ENCODE peak calls at places on chromosomes 7 and 10, in seven cellular contexts. One of them, this sample, is unnamed.

GRCh38 chr7:66697451-66698438 is 42.8 kb upstream of the RABGEF1 start:
- DNase-seq in sigmoid colon: peak; percentile 82
- DNase-seq in ovary: no peak
- DNase-seq in IMR-90: peak; percentile 65
- DNase-seq in psoas muscle: peak; percentile 64
- DNase-seq in endodermal cell: peak; percentile 47
- DNase-seq in MM.1S: no peak
- DNase-seq in this sample: no peak

GRCh38 chr7:134255814-134256213 is 60.9 kb downstream of the SLC35B4 start:
- DNase-seq in sigmoid colon: no peak
- DNase-seq in ovary: no peak
- DNase-seq in IMR-90: no peak
- DNase-seq in psoas muscle: no peak
- DNase-seq in endodermal cell: peak; percentile 68
- DNase-seq in MM.1S: no peak
- DNase-seq in this sample: no peak

GRCh38 chr10:89428873-89429272 is 14.5 kb downstream of the IFIT5 start:
- DNase-seq in sigmoid colon: no peak
- DNase-seq in ovary: no peak
- DNase-seq in IMR-90: no peak
- DNase-seq in psoas muscle: no peak
- DNase-seq in endodermal cell: no peak
- DNase-seq in MM.1S: no peak
- DNase-seq in this sample: no peak

GRCh38 chr7:85489498-85489897 is 302.6 kb upstream of the SEMA3D start:
- DNase-seq in sigmoid colon: no peak
- DNase-seq in ovary: no peak
- DNase-seq in IMR-90: peak; percentile 95
- DNase-seq in psoas muscle: no peak
- DNase-seq in endodermal cell: no peak
- DNase-seq in MM.1S: no peak
- DNase-seq in this sample: no peak

GRCh38 chr10:131888186-131888604 is 12.6 kb upstream of the PPP2R2D start:
- DNase-seq in sigmoid colon: no peak
- DNase-seq in ovary: no peak
- DNase-seq in IMR-90: no peak
- DNase-seq in psoas muscle: no peak
- DNase-seq in endodermal cell: no peak
- DNase-seq in MM.1S: no peak
- DNase-seq in this sample: peak; percentile 95

GRCh38 chr10:14571866-14572507 is 202.7 kb downstream of the FAM107B start:
- DNase-seq in sigmoid colon: no peak
- DNase-seq in ovary: no peak
- DNase-seq in IMR-90: peak; percentile 59
- DNase-seq in psoas muscle: no peak
- DNase-seq in endodermal cell: no peak
- DNase-seq in MM.1S: peak; percentile 32
- DNase-seq in this sample: peak; percentile 44

GRCh38 chr7:142569851-142570250 is 179.4 kb upstream of the PRSS1 start:
- DNase-seq in sigmoid colon: no peak
- DNase-seq in ovary: no peak
- DNase-seq in IMR-90: peak; percentile 35
- DNase-seq in psoas muscle: no peak
- DNase-seq in endodermal cell: no peak
- DNase-seq in MM.1S: no peak
- DNase-seq in this sample: no peak

GRCh38 chr10:75402486-75403143 is 1.1 kb upstream of the ZNF503 start:
- DNase-seq in sigmoid colon: peak; percentile 73
- DNase-seq in ovary: peak; percentile 70
- DNase-seq in IMR-90: no peak
- DNase-seq in psoas muscle: peak; percentile 39
- DNase-seq in endodermal cell: peak; percentile 80
- DNase-seq in MM.1S: peak; percentile 45
- DNase-seq in this sample: no peak

GRCh38 chr7:7641129-7641663 is 644 bp downstream of the UMAD1 start:
- DNase-seq in sigmoid colon: no peak
- DNase-seq in ovary: no peak
- DNase-seq in IMR-90: peak; percentile 11
- DNase-seq in psoas muscle: no peak
- DNase-seq in endodermal cell: no peak
- DNase-seq in MM.1S: no peak
- DNase-seq in this sample: no peak

GRCh38 chr10:21673668-21674067 is 139.6 kb downstream of the MLLT10 start:
- DNase-seq in sigmoid colon: no peak
- DNase-seq in ovary: no peak
- DNase-seq in IMR-90: no peak
- DNase-seq in psoas muscle: no peak
- DNase-seq in endodermal cell: no peak
- DNase-seq in MM.1S: no peak
- DNase-seq in this sample: no peak

GRCh38 chr7:106793015-106793651 is 71.9 kb upstream of the PIK3CG start:
- DNase-seq in sigmoid colon: no peak
- DNase-seq in ovary: no peak
- DNase-seq in IMR-90: peak; percentile 33
- DNase-seq in psoas muscle: no peak
- DNase-seq in endodermal cell: peak; percentile 62
- DNase-seq in MM.1S: peak; percentile 70
- DNase-seq in this sample: peak; percentile 59

GRCh38 chr7:3429981-3430380 is 128.9 kb downstream of the SDK1 start:
- DNase-seq in sigmoid colon: no peak
- DNase-seq in ovary: no peak
- DNase-seq in IMR-90: no peak
- DNase-seq in psoas muscle: no peak
- DNase-seq in endodermal cell: no peak
- DNase-seq in MM.1S: no peak
- DNase-seq in this sample: no peak

GRCh38 chr7:366171-366916 is 76.4 kb downstream of the FOXL3 start:
- DNase-seq in sigmoid colon: peak; percentile 52
- DNase-seq in ovary: no peak
- DNase-seq in IMR-90: peak; percentile 17
- DNase-seq in psoas muscle: no peak
- DNase-seq in endodermal cell: no peak
- DNase-seq in MM.1S: no peak
- DNase-seq in this sample: no peak

GRCh38 chr10:121926669-121927360 is 1.0 kb downstream of the ATE1 start:
- DNase-seq in sigmoid colon: no peak
- DNase-seq in ovary: no peak
- DNase-seq in IMR-90: no peak
- DNase-seq in psoas muscle: no peak
- DNase-seq in endodermal cell: no peak
- DNase-seq in MM.1S: peak; percentile 27
- DNase-seq in this sample: peak; percentile 14

GRCh38 chr7:20260219-20260618 is 43.0 kb upstream of the MACC1 start:
- DNase-seq in sigmoid colon: no peak
- DNase-seq in ovary: no peak
- DNase-seq in IMR-90: peak; percentile 48
- DNase-seq in psoas muscle: no peak
- DNase-seq in endodermal cell: no peak
- DNase-seq in MM.1S: no peak
- DNase-seq in this sample: no peak

GRCh38 chr10:9301148-9301547 is 1246.7 kb downstream of the GATA3 start:
- DNase-seq in sigmoid colon: no peak
- DNase-seq in ovary: no peak
- DNase-seq in IMR-90: no peak
- DNase-seq in psoas muscle: no peak
- DNase-seq in endodermal cell: no peak
- DNase-seq in MM.1S: no peak
- DNase-seq in this sample: no peak
- TF ChIP-seq CTCF in sigmoid colon: no peak
- TF ChIP-seq CTCF in ovary: no peak
- TF ChIP-seq CTCF in IMR-90: peak; percentile 23
- TF ChIP-seq CTCF in psoas muscle: no peak
- TF ChIP-seq CTCF in endodermal cell: peak; percentile 59
- TF ChIP-seq CTCF in MM.1S: peak; percentile 21
- TF ChIP-seq CTCF in this sample: peak; percentile 23

GRCh38 chr7:64625114-64626082 is 40.5 kb upstream of the ZNF107 start:
- DNase-seq in sigmoid colon: no peak
- DNase-seq in ovary: no peak
- DNase-seq in IMR-90: no peak
- DNase-seq in psoas muscle: no peak
- DNase-seq in endodermal cell: no peak
- DNase-seq in MM.1S: peak; percentile 34
- DNase-seq in this sample: peak; percentile 23
- TF ChIP-seq CTCF in sigmoid colon: peak; percentile 81
- TF ChIP-seq CTCF in ovary: peak; percentile 19
- TF ChIP-seq CTCF in IMR-90: peak; percentile 42
- TF ChIP-seq CTCF in psoas muscle: peak; percentile 82
- TF ChIP-seq CTCF in endodermal cell: peak; percentile 76
- TF ChIP-seq CTCF in MM.1S: peak; percentile 76
- TF ChIP-seq CTCF in this sample: peak; percentile 61

GRCh38 chr10:42755591-42756093 is 27.0 kb upstream of the BMS1 start:
- DNase-seq in sigmoid colon: no peak
- DNase-seq in ovary: no peak
- DNase-seq in IMR-90: no peak
- DNase-seq in psoas muscle: peak; percentile 65
- DNase-seq in endodermal cell: no peak
- DNase-seq in MM.1S: no peak
- DNase-seq in this sample: no peak

GRCh38 chr10:42753126-42753506 is 29.5 kb upstream of the BMS1 start:
- DNase-seq in sigmoid colon: peak; percentile 87
- DNase-seq in ovary: peak; percentile 61
- DNase-seq in IMR-90: peak; percentile 55
- DNase-seq in psoas muscle: peak; percentile 83
- DNase-seq in endodermal cell: peak; percentile 97
- DNase-seq in MM.1S: no peak
- DNase-seq in this sample: peak; percentile 65

GRCh38 chr10:42754155-42755027 is 28.2 kb upstream of the BMS1 start:
- DNase-seq in sigmoid colon: no peak
- DNase-seq in ovary: no peak
- DNase-seq in IMR-90: no peak
- DNase-seq in psoas muscle: peak; percentile 52
- DNase-seq in endodermal cell: peak; percentile 85
- DNase-seq in MM.1S: no peak
- DNase-seq in this sample: peak; percentile 30

GRCh38 chr10:42753507-42754154 is 29.0 kb upstream of the BMS1 start:
- DNase-seq in sigmoid colon: no peak
- DNase-seq in ovary: no peak
- DNase-seq in IMR-90: no peak
- DNase-seq in psoas muscle: peak; percentile 35
- DNase-seq in endodermal cell: no peak
- DNase-seq in MM.1S: no peak
- DNase-seq in this sample: no peak

DNA sequence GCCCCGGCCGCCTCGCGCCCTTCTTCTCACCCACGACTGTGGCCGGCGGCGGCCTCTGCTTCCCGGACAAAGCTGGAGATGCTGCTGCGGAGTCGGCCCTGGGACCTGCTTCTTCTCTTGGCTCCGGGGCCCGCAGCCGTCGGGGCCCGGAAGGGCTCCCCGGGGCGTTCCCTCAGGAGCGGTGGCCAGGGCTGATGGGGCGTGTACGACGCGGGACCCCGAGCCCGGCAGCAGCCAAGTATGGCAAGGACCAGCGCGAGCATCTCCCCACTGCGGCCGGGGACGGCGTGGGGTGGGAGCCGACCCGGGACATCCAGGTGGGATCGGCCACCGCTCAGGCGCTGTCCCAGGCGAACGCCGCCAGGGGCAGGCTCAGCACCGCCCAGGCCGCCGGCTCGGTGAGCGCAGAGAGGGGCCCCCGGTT is 27.6 kb upstream of the BMS1 start:
- DNase-seq in sigmoid colon: no peak
- DNase-seq in ovary: no peak
- DNase-seq in IMR-90: no peak
- DNase-seq in psoas muscle: peak; percentile 28
- DNase-seq in endodermal cell: peak; percentile 76
- DNase-seq in MM.1S: no peak
- DNase-seq in this sample: no peak
- TF ChIP-seq CTCF in sigmoid colon: no peak
- TF ChIP-seq CTCF in ovary: no peak
- TF ChIP-seq CTCF in IMR-90: no peak
- TF ChIP-seq CTCF in psoas muscle: no peak
- TF ChIP-seq CTCF in endodermal cell: peak; percentile 58
- TF ChIP-seq CTCF in MM.1S: no peak
- TF ChIP-seq CTCF in this sample: no peak

DNA sequence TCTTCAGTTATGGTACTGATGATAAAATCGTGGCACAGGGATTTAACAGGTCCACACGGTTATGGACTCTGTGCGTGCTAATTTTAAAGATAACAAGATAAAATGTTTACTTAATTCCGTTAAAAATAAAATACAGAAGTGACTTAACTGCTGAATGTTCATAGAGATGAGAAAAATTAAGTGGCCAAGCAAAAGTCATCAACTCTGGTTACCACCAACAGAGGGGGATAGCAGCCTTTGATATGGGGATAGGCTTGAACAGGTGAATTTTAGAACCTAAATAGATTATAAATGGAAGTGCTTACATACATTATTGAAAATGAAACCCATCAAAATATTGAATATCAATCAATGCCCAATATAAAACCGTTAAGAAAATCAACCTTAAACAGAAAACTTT is 245.0 kb downstream of the WDR37 start:
- DNase-seq in sigmoid colon: no peak
- DNase-seq in ovary: no peak
- DNase-seq in IMR-90: no peak
- DNase-seq in psoas muscle: no peak
- DNase-seq in endodermal cell: no peak
- DNase-seq in MM.1S: no peak
- DNase-seq in this sample: no peak
- TF ChIP-seq CTCF in sigmoid colon: no peak
- TF ChIP-seq CTCF in ovary: no peak
- TF ChIP-seq CTCF in IMR-90: no peak
- TF ChIP-seq CTCF in psoas muscle: no peak
- TF ChIP-seq CTCF in endodermal cell: no peak
- TF ChIP-seq CTCF in MM.1S: no peak
- TF ChIP-seq CTCF in this sample: no peak

This sample was measured in RWPE1.